ENCODE peak calls at places on chromosomes 5 and 9, in nine cellular contexts. T, C, D, S, M, N, R, W and V are unnamed samples.
A peak's percentile ranks its signal among the peaks of the same experiment; 100 is the strongest.

GRCh38 chr5:1294839-1295649 is at the start of gene TERT:
- DNase-seq in T (peak; percentile 60), C (no peak), D (peak; percentile 90), S (no peak), M (no peak), N (peak; percentile 79), R (peak; percentile 39), W (no peak), V (no peak)

GRCh38 chr9:127426756-127427155 is 2.6 kb downstream of the ZNF79 start:
- DNase-seq in T (no peak), C (no peak), D (no peak), S (no peak), M (no peak), N (peak; percentile 44), R (no peak), W (no peak), V (no peak)

GRCh38 chr5:16457451-16457850 is 8.1 kb downstream of the ZNF622 start:
- DNase-seq in T (no peak), C (no peak), D (no peak), S (no peak), M (no peak), N (no peak), R (no peak), W (no peak), V (peak; percentile 19)

GRCh38 chr9:135022191-135022870 is 65.1 kb upstream of the OLFM1 start:
- DNase-seq in T (no peak), C (no peak), D (no peak), S (no peak), M (no peak), N (no peak), R (no peak), W (no peak), V (no peak)

GRCh38 chr9:19085295-19085694 is 17.4 kb downstream of the HAUS6 start:
- DNase-seq in T (no peak), C (peak; percentile 18), D (no peak), S (peak; percentile 37), M (no peak), N (peak; percentile 15), R (no peak), W (peak; percentile 8), V (peak; percentile 2)

GRCh38 chr9:135792268-135793128 is 90.5 kb downstream of the KCNT1 start:
- DNase-seq in T (no peak), C (no peak), D (no peak), S (no peak), M (no peak), N (no peak), R (no peak), W (no peak), V (no peak)

GRCh38 chr9:84000186-84000585 is 19.6 kb downstream of the RMI1 start:
- DNase-seq in T (no peak), C (peak; percentile 33), D (no peak), S (no peak), M (no peak), N (no peak), R (no peak), W (no peak), V (no peak)

GRCh38 chr9:90801175-90801506 is 478 bp upstream of the SYK start:
- DNase-seq in T (no peak), C (no peak), D (no peak), S (peak; percentile 74), M (no peak), N (no peak), R (no peak), W (no peak), V (no peak)

GRCh38 chr5:143314664-143315063 is 88.8 kb downstream of the NR3C1 start:
- DNase-seq in T (no peak), C (peak; percentile 86), D (no peak), S (no peak), M (no peak), N (no peak), R (no peak), W (peak; percentile 33), V (peak; percentile 83)

GRCh38 chr5:41270423-41271251 is 57.3 kb upstream of the C6 start:
- DNase-seq in T (no peak), C (peak; percentile 83), D (peak; percentile 35), S (no peak), M (peak; percentile 12), N (no peak), R (peak; percentile 27), W (peak; percentile 41), V (peak; percentile 77)

GRCh38 chr5:174775071-174775470 is 50.7 kb downstream of the MSX2 start:
- DNase-seq in T (no peak), C (no peak), D (no peak), S (no peak), M (no peak), N (no peak), R (no peak), W (no peak), V (no peak)

GRCh38 chr9:2448193-2448738 is 173.3 kb upstream of the VLDLR start:
- DNase-seq in T (no peak), C (no peak), D (no peak), S (no peak), M (no peak), N (no peak), R (no peak), W (no peak), V (no peak)

GRCh38 chr5:19886123-19886921 is 101.7 kb downstream of the CDH18 start:
- DNase-seq in T (no peak), C (peak; percentile 61), D (no peak), S (peak; percentile 20), M (no peak), N (no peak), R (no peak), W (peak; percentile 3), V (peak; percentile 84)